ENCODE peak calls at places on chromosomes 16 and 17, in five cellular contexts. K, M, L, R and O are unnamed samples.

GRCh38 chr17:64661981-64662773 is at the start of gene SMURF2:
- DNase-seq in L (peak; percentile 69), R (peak; percentile 96), K (peak; percentile 53), M (peak; percentile 91), O (peak; percentile 90)

GRCh38 chr16:56075732-56076131 is 115.6 kb upstream of the GNAO1 start:
- DNase-seq in M (no peak), R (no peak), K (no peak), L (no peak), O (no peak)

GRCh38 chr16:4293822-4294457 is 21.1 kb upstream of the TFAP4 start:
- DNase-seq in M (peak; percentile 90), L (peak; percentile 35), K (peak; percentile 84), R (peak; percentile 93), O (peak; percentile 93)

GRCh38 chr17:17075037-17075755 is 32.9 kb downstream of the MPRIP start:
- DNase-seq in R (no peak), M (peak; percentile 90), L (peak; percentile 54), K (peak; percentile 86), O (peak; percentile 63)

GRCh38 chr17:55201609-55201932 is 63.2 kb upstream of the HLF start:
- DNase-seq in L (no peak), R (no peak), M (no peak), K (no peak), O (no peak)

GRCh38 chr17:79799538-79800324 is 2.9 kb upstream of the CBX8 start:
- DNase-seq in L (no peak), R (peak; percentile 75), M (peak; percentile 42), K (no peak), O (no peak)

GRCh38 chr16:66008136-66008535 is 358.4 kb upstream of the CDH5 start:
- DNase-seq in M (peak; percentile 9), L (no peak), R (no peak), K (no peak), O (peak; percentile 51)

GRCh38 chr16:3673201-3673600 is 18.7 kb downstream of the DNASE1 start:
- DNase-seq in L (no peak), R (no peak), K (no peak), M (no peak), O (no peak)

GRCh38 chr17:33964344-33964979 is 290.6 kb upstream of the CCL2 start:
- DNase-seq in K (no peak), L (no peak), R (peak; percentile 75), M (no peak), O (no peak)

GRCh38 chr16:89402962-89403361 is 87.4 kb downstream of the ANKRD11 start:
- DNase-seq in K (no peak), M (no peak), L (no peak), R (no peak), O (no peak)

GRCh38 chr16:66928702-66929388 is 3.5 kb upstream of the RRAD start:
- DNase-seq in L (peak; percentile 32), R (peak; percentile 73), M (peak; percentile 68), K (peak; percentile 38), O (peak; percentile 51)

GRCh38 chr16:30523768-30524574 is 2.4 kb downstream of the ZNF768 start:
- DNase-seq in K (peak; percentile 26), L (no peak), R (no peak), M (no peak), O (no peak)

GRCh38 chr16:53372942-53373871 is 61.1 kb upstream of the RBL2 start:
- DNase-seq in R (no peak), L (peak; percentile 74), M (no peak), K (no peak), O (no peak)

GRCh38 chr17:50155115-50155819 is 4.8 kb upstream of the PPP1R9B start:
- DNase-seq in L (no peak), M (peak; percentile 56), K (peak; percentile 77), R (peak; percentile 49), O (peak; percentile 66)

GRCh38 chr17:28737770-28738679 is 5.8 kb upstream of the TRAF4 start:
- DNase-seq in K (no peak), R (no peak), M (no peak), L (no peak), O (no peak)

GRCh38 chr17:31598921-31599571 is 207.6 kb downstream of the RAB11FIP4 start:
- DNase-seq in K (no peak), M (no peak), L (no peak), R (no peak), O (no peak)

GRCh38 chr16:1708768-1709180 is 2.8 kb downstream of the MAPK8IP3 start:
- DNase-seq in R (no peak), M (peak; percentile 83), L (no peak), K (peak; percentile 48), O (peak; percentile 12)

GRCh38 chr17:55089955-55090573 is 121.5 kb downstream of the STXBP4 start:
- DNase-seq in M (peak; percentile 1), R (peak; percentile 59), L (no peak), K (peak; percentile 31), O (peak; percentile 7)

GRCh38 chr17:21004016-21004930 is 38.5 kb downstream of the USP22 start:
- DNase-seq in L (no peak), K (no peak), M (no peak), R (no peak), O (no peak)

GRCh38 chr16:13036600-13036999 is 135.2 kb downstream of the SHISA9 start:
- DNase-seq in K (peak; percentile 18), R (peak; percentile 89), M (peak; percentile 55), L (peak; percentile 41), O (peak; percentile 73)

GRCh38 chr17:21164226-21165019 is 37.7 kb downstream of the DHRS7B start:
- DNase-seq in R (no peak), M (peak; percentile 57), K (no peak), L (no peak), O (no peak)

GRCh38 chr17:49504369-49504768 is 9.3 kb downstream of the NGFR start:
- DNase-seq in K (no peak), M (no peak), R (no peak), L (no peak), O (no peak)

GRCh38 chr16:47734987-47735594 is 274.0 kb downstream of the PHKB start:
- DNase-seq in R (no peak), M (no peak), K (no peak), L (no peak), O (no peak)

DNA sequence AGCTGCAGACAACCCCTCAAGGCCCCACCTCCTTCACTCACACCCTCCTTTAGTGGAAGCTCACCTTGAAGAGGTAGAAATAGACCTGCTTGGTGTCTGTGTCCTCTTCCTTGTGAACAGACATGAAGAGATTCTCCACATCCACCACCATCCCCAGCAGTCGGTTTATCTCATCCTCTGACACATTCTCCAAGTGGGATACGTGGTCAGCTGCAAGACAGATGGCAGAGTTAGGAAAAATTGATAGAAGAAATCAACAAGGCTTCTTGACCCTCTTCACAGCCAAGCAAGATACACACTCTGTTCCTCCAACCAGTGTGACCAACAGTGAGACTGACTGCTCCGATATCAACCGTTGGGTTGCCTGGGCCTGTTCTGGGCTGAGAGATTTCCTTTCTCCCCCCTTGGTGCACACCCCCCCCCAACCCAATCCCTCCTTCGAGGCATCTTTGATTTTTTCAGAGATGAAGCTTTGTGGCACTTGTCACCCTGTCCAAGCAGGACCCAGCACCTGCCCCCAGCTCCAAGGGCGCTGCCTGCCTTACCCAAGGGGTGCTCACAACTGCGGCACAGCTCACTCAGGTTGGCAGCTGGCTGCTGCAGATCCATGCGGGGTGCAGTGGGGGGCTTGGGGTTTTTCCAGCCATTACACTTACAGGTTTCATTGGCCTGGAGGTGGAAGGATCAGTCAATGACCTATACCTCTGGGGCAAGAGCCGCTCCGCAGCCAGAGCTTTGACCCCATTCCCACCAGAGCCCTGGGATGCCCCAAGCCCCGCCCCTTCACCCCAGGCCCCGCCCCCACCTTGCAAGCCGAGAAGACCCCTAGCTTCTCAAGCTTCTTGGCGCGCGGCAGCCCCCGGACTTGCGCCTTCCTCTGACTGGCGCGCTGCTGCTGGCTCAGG is 754 bp downstream of the KAT2A start:
- DNase-seq in R (peak; percentile 95), K (no peak), M (peak; percentile 28), L (no peak), O (peak; percentile 22)
- H3K9ac ChIP-seq in R (peak overlapping the region; percentile 20), K (no peak overlapping the region), M (peak overlapping the region; percentile 83), L (no peak overlapping the region), O (peak overlapping the region; percentile 41)

DNA sequence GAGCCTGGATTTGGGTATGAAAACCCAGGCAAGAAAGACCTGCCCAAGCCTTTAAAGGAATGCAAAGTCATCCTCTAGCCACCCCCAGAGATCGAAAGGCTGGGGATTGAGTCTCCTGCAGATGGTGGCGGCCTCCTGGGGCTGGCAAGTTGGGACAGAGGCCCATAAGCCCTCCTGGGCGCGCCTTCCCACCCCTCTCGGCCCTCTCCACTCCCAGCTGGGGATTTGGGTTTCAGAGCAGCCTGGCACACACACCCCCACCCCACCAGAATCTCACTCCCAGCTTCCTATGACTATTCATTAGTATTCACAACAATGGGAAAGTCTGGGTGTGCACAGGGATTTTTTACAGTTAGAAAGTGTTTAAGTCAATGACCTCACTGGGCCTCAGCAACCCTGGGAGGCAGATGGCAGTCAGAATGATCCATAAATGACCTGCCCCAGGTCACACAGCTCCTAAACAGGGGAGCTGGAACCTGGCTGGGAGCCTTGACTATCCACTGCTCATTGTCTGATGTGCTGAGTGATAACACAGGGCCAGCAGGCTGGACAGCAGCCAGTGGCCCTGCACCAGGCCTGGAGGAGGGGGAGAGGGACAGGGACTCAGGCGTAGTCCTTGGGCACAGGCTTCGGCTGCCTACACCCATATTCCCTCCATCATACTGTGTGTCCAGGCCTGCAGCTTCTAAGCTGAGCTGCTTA is 12.1 kb downstream of the NHERF1 start:
- DNase-seq in K (no peak), L (peak; percentile 53), M (no peak), R (no peak), O (no peak)
- H3K36me3 ChIP-seq in K (no peaks in the 10 kb centered on the region), L (no peaks in the 10 kb centered on the region), M (no peaks in the 10 kb centered on the region), R (peaks cover 49% of the 10 kb centered on the region), O (no peaks in the 10 kb centered on the region)

GRCh38 chr16:703406-703805 is 2.2 kb downstream of the FBXL16 start:
- DNase-seq in R (no peak), K (no peak), M (no peak), L (no peak), O (no peak)

GRCh38 chr16:700684-701584 is 4.7 kb downstream of the FBXL16 start:
- DNase-seq in K (no peak), R (peak; percentile 91), L (no peak), M (peak; percentile 42), O (peak; percentile 64)

GRCh38 chr16:704552-705380 is 835 bp downstream of the FBXL16 start:
- DNase-seq in K (no peak), R (no peak), L (no peak), M (no peak), O (no peak)

GRCh38 chr16:704047-704446 is 1.6 kb downstream of the FBXL16 start:
- DNase-seq in M (no peak), K (no peak), R (no peak), L (no peak), O (no peak)

GRCh38 chr16:702341-702740 is 3.3 kb downstream of the FBXL16 start:
- DNase-seq in K (no peak), L (no peak), M (no peak), R (no peak), O (no peak)
- H3K9ac ChIP-seq in K (no peak overlapping the region), L (no peak overlapping the region), M (no peak overlapping the region), R (no peak overlapping the region), O (no peak overlapping the region)

DNA sequence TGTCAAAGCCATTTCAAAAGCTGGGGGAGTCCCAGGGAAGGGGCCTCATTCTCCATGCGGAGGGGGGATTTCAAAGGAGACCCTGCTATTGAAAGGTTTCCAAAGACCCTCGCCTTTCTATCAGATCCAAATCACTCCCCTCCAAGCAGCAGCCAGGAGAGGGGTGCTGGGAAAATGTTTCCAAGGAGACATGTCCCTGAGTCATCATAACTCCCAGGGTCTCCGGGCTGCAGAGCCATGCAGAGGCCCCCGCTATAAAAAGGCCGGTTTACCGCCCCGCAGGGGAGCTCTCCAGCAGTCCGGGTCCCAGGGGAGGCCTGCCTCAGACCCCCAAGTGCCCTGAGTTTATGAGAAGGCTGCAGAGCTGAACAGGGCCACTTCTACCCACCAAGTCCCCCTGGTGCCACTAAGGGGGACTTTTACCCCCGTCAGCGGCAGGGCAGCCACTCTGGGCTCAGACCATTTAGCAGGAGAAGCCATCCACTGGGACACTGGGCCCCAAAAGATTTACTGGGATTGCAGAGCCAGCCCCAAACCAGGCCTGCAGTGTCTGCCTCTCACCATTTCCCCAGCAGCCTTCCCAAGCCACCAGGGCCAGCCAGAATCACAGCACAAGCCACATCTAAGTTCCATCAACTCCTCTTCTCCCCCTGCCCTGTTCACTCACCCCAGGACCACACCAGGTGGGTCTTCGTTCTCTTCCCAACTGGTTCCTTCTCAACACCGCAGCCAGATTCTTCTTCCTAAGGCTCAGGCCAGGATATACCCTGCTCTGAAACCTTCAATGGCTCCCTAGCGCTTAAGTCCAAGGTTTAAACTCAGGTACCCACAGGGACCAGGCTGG is 234.4 kb downstream of the ZNF423 start:
- DNase-seq in M (no peak), R (peak; percentile 54), L (no peak), K (no peak), O (no peak)
- H3K36me3 ChIP-seq in M (no peaks in the 10 kb centered on the region), R (peaks cover 4% of the 10 kb centered on the region), L (no peaks in the 10 kb centered on the region), K (no peaks in the 10 kb centered on the region), O (no peaks in the 10 kb centered on the region)